ENCODE peak calls at places on chromosomes 7 and 10, in five cellular contexts. Q is HCT116, C is kidney, K is GM23338, J is transverse colon. U is an unnamed sample.

GRCh38 chr10:22374489-22375126 is 29.3 kb downstream of the SPAG6 start:
- DNase-seq in Q (no peak), J (no peak), K (no peak), C (no peak), U (no peak)

GRCh38 chr7:142319970-142320369 is 62.1 kb upstream of the PRSS58 start:
- DNase-seq in C (no peak), Q (no peak), K (peak; percentile 70), J (no peak), U (no peak)

GRCh38 chr7:19290936-19291335 is 145.7 kb upstream of the FERD3L start:
- DNase-seq in K (no peak), J (no peak), Q (no peak), C (no peak), U (no peak)

GRCh38 chr7:8823486-8823885 is 390.1 kb downstream of the NXPH1 start:
- DNase-seq in J (no peak), Q (no peak), C (no peak), K (peak; percentile 21), U (no peak)

GRCh38 chr10:24908793-24909423 is 43.5 kb downstream of the PRTFDC1 start:
- DNase-seq in Q (peak; percentile 51), K (no peak), C (no peak), J (no peak), U (no peak)

GRCh38 chr10:6396652-6397051 is 183.4 kb downstream of the PRKCQ start:
- DNase-seq in K (no peak), Q (no peak), J (no peak), C (no peak), U (no peak)

GRCh38 chr7:90654718-90655427 is 58.8 kb downstream of the CDK14 start:
- DNase-seq in Q (no peak), C (no peak), J (no peak), K (no peak), U (no peak)

GRCh38 chr10:63365976-63366765 is 99.6 kb downstream of the JMJD1C start:
- DNase-seq in C (no peak), K (peak; percentile 25), Q (no peak), J (no peak), U (no peak)

GRCh38 chr7:32224276-32224675 is 154.1 kb upstream of the PDE1C start:
- DNase-seq in Q (no peak), J (no peak), K (no peak), C (no peak), U (no peak)

GRCh38 chr7:90488220-90488619 is 18.8 kb downstream of the PTTG1IP2 start:
- DNase-seq in J (no peak), C (no peak), K (no peak), Q (no peak), U (no peak)

GRCh38 chr10:110456046-110456445 is 41.7 kb upstream of the DUSP5 start:
- DNase-seq in C (no peak), K (no peak), Q (no peak), J (peak; percentile 32), U (no peak)

GRCh38 chr7:101239191-101239950 is 1.8 kb upstream of the CLDN15 start:
- DNase-seq in Q (no peak), C (peak; percentile 84), K (no peak), J (no peak), U (no peak)

GRCh38 chr7:156222611-156223010 is 410.3 kb upstream of the SHH start:
- DNase-seq in J (no peak), C (no peak), Q (no peak), K (no peak), U (no peak)

GRCh38 chr10:100504101-100504500 is 15.6 kb downstream of the SEC31B start:
- DNase-seq in Q (no peak), J (no peak), K (no peak), C (no peak), U (no peak)

GRCh38 chr10:16606923-16607322 is 85.2 kb upstream of the C1QL3 start:
- DNase-seq in J (no peak), C (no peak), K (no peak), Q (no peak), U (no peak)

GRCh38 chr10:90964781-90965462 is 44.0 kb upstream of the ANKRD1 start:
- DNase-seq in Q (no peak), J (no peak), K (no peak), C (no peak), U (no peak)

GRCh38 chr7:151085691-151086620 is at the start of gene AGAP3:
- DNase-seq in J (peak; percentile 90), C (peak; percentile 96), Q (peak; percentile 67), K (peak; percentile 91), U (no peak)

GRCh38 chr7:84025332-84025927 is 169.2 kb downstream of the SEMA3A start:
- DNase-seq in J (no peak), K (peak; percentile 35), Q (peak; percentile 51), C (no peak), U (no peak)

GRCh38 chr7:132492841-132493445 is 83.3 kb downstream of the PLXNA4 start:
- DNase-seq in J (no peak), C (no peak), Q (no peak), K (no peak), U (no peak)

GRCh38 chr7:2107386-2108085 is 125.2 kb downstream of the MAD1L1 start:
- DNase-seq in Q (no peak), K (no peak), J (no peak), C (no peak), U (no peak)

GRCh38 chr7:45652630-45653029 is 78.5 kb downstream of the ADCY1 start:
- DNase-seq in C (no peak), J (no peak), Q (no peak), K (no peak), U (no peak)

GRCh38 chr7:134021861-134022260 is 105.3 kb upstream of the LRGUK start:
- DNase-seq in Q (no peak), J (no peak), C (no peak), K (no peak), U (no peak)

GRCh38 chr10:51733061-51733460 is 33.7 kb upstream of the CSTF2T start:
- DNase-seq in K (no peak), J (no peak), Q (no peak), C (no peak), U (no peak)

GRCh38 chr10:71770789-71771188 is 2.5 kb downstream of the VSIR start:
- DNase-seq in C (peak; percentile 62), K (no peak), J (peak; percentile 47), Q (no peak), U (no peak)

GRCh38 chr10:92075829-92076228 is 152.3 kb downstream of the BTAF1 start:
- DNase-seq in Q (no peak), J (no peak), C (no peak), K (no peak), U (no peak)
- H3K27ac ChIP-seq in Q (no peak overlapping the region), J (no peak overlapping the region), C (no peak overlapping the region), K (no peak overlapping the region), U (no peak overlapping the region)

GRCh38 chr10:9244880-9245279 is 1190.4 kb downstream of the GATA3 start:
- DNase-seq in Q (no peak), C (no peak), J (no peak), K (no peak), U (no peak)

GRCh38 chr10:9243861-9244515 is 1189.5 kb downstream of the GATA3 start:
- DNase-seq in C (no peak), K (no peak), J (no peak), Q (no peak), U (no peak)

GRCh38 chr10:9234191-9234590 is 1179.7 kb downstream of the GATA3 start:
- DNase-seq in C (no peak), K (no peak), J (no peak), Q (no peak), U (no peak)

GRCh38 chr10:9238041-9238440 is 1183.6 kb downstream of the GATA3 start:
- DNase-seq in Q (no peak), J (no peak), K (no peak), C (no peak), U (no peak)

GRCh38 chr10:9239298-9239697 is 1184.8 kb downstream of the GATA3 start:
- DNase-seq in J (no peak), C (no peak), K (no peak), Q (no peak), U (no peak)
- H3K4me1 ChIP-seq in J (no peaks in the 10 kb centered on the region), C (no peaks in the 10 kb centered on the region), K (no peaks in the 10 kb centered on the region), Q (no peaks in the 10 kb centered on the region), U (no peaks in the 10 kb centered on the region)

GRCh38 chr7:44625899-44626511 is 19.6 kb downstream of the OGDH start:
- DNase-seq in C (no peak), J (no peak), Q (no peak), K (no peak), U (no peak)

GRCh38 chr7:44618754-44619153 is 12.3 kb downstream of the OGDH start:
- DNase-seq in C (no peak), K (no peak), Q (peak; percentile 21), J (no peak), U (no peak)

GRCh38 chr7:44626620-44627019 is 20.2 kb downstream of the OGDH start:
- DNase-seq in J (no peak), K (no peak), C (no peak), Q (no peak), U (no peak)

GRCh38 chr7:44624306-44624705 is 17.9 kb downstream of the OGDH start:
- DNase-seq in C (no peak), J (no peak), K (no peak), Q (no peak), U (no peak)

DNA sequence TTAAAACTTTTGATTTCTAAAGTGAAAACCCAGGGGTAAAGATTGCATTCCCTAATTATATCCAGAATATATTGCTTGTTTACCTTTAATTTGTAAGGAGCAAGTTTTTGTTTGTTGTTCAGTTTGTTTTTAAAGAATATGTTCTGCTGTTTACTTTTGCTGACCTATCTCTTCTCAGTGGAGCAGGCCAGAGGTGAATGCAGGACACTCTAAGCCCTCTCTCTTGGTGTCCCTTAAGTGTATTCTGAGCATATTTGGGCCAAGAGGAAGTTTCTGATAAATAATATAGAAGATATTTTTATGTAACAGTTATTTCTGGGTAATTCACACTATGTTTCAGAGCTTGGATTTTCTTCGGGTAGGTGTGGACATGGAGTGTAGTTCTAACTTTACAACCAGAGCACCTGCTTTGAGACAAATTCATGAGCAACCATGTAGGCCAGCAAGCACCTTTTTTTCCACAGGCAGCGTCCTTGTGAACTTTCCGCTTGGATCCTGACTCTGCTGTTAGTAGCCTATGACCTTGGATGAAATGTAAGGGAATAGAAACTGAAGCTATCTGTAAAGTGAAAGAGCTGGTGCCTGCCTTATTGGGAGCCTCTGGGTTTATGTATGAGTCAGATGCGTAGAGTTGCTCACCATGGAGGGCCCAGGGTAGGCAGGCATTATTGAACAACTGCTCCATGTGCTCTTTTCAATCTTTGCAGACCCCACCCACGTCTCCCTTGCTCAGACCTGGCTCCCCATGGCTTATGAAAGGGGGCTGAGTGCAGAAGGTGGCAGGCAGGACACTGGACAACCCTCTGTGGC is 16.1 kb downstream of the OGDH start:
- DNase-seq in J (no peak), K (no peak), Q (no peak), C (no peak), U (no peak)
- H3K27ac ChIP-seq in J (peak overlapping the region; percentile 48), K (no peak overlapping the region), Q (no peak overlapping the region), C (peak overlapping the region; percentile 71), U (no peak overlapping the region)

DNA sequence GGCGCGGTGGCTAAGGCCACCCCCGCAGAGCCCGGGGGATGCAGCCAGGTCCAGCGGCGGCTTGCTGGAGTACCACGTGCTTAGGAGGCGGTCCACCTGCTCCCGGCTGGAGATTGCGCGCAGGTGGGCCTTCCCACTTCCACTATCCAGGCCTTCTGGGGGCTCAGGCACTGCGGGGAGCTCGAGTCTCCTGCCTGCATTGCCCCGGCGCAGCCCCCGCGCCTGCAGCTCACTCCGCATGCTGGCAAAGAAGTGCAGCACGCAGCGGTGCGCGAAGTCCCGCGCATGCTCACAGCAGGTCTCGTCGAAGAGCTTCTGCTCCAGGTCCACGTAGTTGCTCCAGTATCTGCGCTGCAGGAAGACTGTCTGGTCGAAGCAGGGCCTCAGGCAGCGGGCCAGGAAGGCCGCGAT is 5.8 kb downstream of the CALHM3 start:
- DNase-seq in J (no peak), K (no peak), Q (no peak), C (no peak), U (no peak)
- H3K4me1 ChIP-seq in J (peaks cover 11% of the 10 kb centered on the region), K (no peaks in the 10 kb centered on the region), Q (peaks cover 8% of the 10 kb centered on the region), C (no peaks in the 10 kb centered on the region), U (peaks cover 6% of the 10 kb centered on the region)

U was measured in iPS DF 6.9.